ENCODE peak calls at places on chromosome 1, in nine cellular contexts. M, F, N, X, D, S, J, Z and Y are unnamed samples.
A peak's percentile ranks its signal among the peaks of the same experiment; 100 is the strongest.

GRCh38 chr1:116359060-116359830 is 13.8 kb upstream of the ATP1A1 start:
- DNase-seq in J (no peak), M (no peak), Z (no peak), S (no peak), D (no peak), F (no peak), N (no peak), X (peak; percentile 64), Y (no peak)

GRCh38 chr1:154812911-154813816 is 56.9 kb downstream of the KCNN3 start:
- DNase-seq in S (no peak), N (no peak), J (peak; percentile 71), F (no peak), M (peak; percentile 47), D (peak; percentile 65), Z (peak; percentile 24), X (peak; percentile 44), Y (no peak)

GRCh38 chr1:159854693-159855192 is 7.7 kb downstream of the VSIG8 start:
- DNase-seq in J (peak; percentile 88), M (no peak), Z (no peak), D (peak; percentile 91), F (peak; percentile 86), S (peak; percentile 85), X (peak; percentile 92), N (peak; percentile 95), Y (peak; percentile 76)

GRCh38 chr1:154556422-154556821 is 2.0 kb downstream of the UBE2Q1 start:
- DNase-seq in J (no peak), X (peak; percentile 63), M (peak; percentile 66), N (no peak), F (no peak), Z (no peak), S (no peak), D (no peak), Y (no peak)

GRCh38 chr1:172105230-172105629 is 263.9 kb downstream of the DNM3 start:
- DNase-seq in S (no peak), Z (no peak), M (no peak), X (no peak), N (no peak), F (no peak), J (no peak), D (no peak), Y (no peak)

GRCh38 chr1:168607872-168608428 is 31.5 kb downstream of the XCL1 start:
- DNase-seq in X (no peak), N (no peak), M (no peak), J (no peak), S (no peak), Z (no peak), F (no peak), D (no peak), Y (no peak)

GRCh38 chr1:93716974-93717373 is 35.3 kb upstream of the BCAR3 start:
- DNase-seq in J (no peak), F (peak; percentile 43), N (no peak), X (no peak), S (no peak), Z (no peak), D (no peak), M (no peak), Y (no peak)

GRCh38 chr1:19087737-19088594 is 122.1 kb downstream of the UBR4 start:
- DNase-seq in F (no peak), M (no peak), X (no peak), J (no peak), D (no peak), N (no peak), Z (no peak), S (no peak), Y (no peak)

GRCh38 chr1:187638733-187639132 is 810.0 kb downstream of the PLA2G4A start:
- DNase-seq in S (no peak), Z (no peak), X (no peak), M (no peak), J (no peak), N (no peak), F (no peak), D (no peak), Y (no peak)

GRCh38 chr1:18200136-18200717 is 92.6 kb downstream of the IGSF21 start:
- DNase-seq in N (no peak), X (no peak), J (no peak), S (no peak), Z (no peak), F (no peak), D (no peak), M (peak; percentile 35), Y (no peak)

GRCh38 chr1:247857069-247857985 is at the start of gene TRIM58:
- DNase-seq in N (no peak), M (no peak), X (no peak), J (no peak), S (peak; percentile 16), Z (peak; percentile 94), F (no peak), D (no peak), Y (no peak)

GRCh38 chr1:109630881-109631512 is 11.4 kb downstream of the AMPD2 start:
- DNase-seq in X (no peak), S (no peak), N (no peak), J (no peak), Z (no peak), M (no peak), F (no peak), D (no peak), Y (no peak)

GRCh38 chr1:78617615-78618026 is 2.6 kb upstream of the IFI44L start:
- DNase-seq in N (peak; percentile 68), J (peak; percentile 80), D (peak; percentile 53), F (peak; percentile 91), X (peak; percentile 93), S (peak; percentile 74), M (peak; percentile 90), Z (peak; percentile 13), Y (no peak)

GRCh38 chr1:98870959-98871903 is 133.4 kb downstream of the PLPPR5 start:
- DNase-seq in F (no peak), M (no peak), N (no peak), J (no peak), D (no peak), S (no peak), X (no peak), Z (no peak), Y (no peak)

GRCh38 chr1:58858344-58858673 is 74.5 kb upstream of the JUN start:
- DNase-seq in J (no peak), X (peak; percentile 22), M (no peak), F (no peak), S (no peak), Z (no peak), N (no peak), D (no peak), Y (no peak)

GRCh38 chr1:78370356-78370755 is 120.4 kb upstream of the PTGFR start:
- DNase-seq in J (no peak), F (peak; percentile 53), N (no peak), Z (no peak), X (peak; percentile 61), M (no peak), D (no peak), S (no peak), Y (no peak)

GRCh38 chr1:232655746-232656085 is 25.8 kb upstream of the SIPA1L2 start:
- DNase-seq in F (no peak), D (no peak), X (no peak), J (no peak), M (no peak), S (no peak), N (no peak), Z (no peak), Y (no peak)

DNA sequence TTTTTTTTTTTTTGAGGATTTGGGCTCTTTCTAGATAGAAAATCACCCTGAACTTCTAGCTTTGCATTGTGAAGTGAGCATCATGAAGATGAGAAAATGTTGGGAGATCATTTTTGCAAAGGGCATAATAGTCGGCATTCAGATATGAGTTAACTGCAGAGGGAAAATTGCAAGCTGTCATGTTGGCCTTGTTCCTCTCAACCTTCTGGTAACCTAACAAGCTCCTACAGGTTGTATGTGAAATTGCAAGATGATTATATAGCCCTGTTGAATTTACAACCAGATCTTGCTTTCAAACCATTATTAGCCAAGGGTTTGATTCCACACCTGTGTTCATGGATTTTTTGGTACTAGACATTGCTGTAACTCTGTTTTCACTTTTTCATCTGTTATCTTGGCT is 2.2 kb downstream of the ELOA start:
- DNase-seq in D (no peak), F (peak; percentile 58), N (no peak), S (peak; percentile 54), J (no peak), M (peak; percentile 15), Z (peak; percentile 64), X (peak; percentile 56), Y (no peak)
- H3K4me3 ChIP-seq in D (no peak overlapping the region), F (peak overlapping the region; percentile 89), N (no peak overlapping the region), S (peak overlapping the region; percentile 95), J (no peak overlapping the region), M (peak overlapping the region; percentile 96), Z (peak overlapping the region; percentile 96), X (no peak overlapping the region), Y (no peak overlapping the region)

GRCh38 chr1:204806943-204807624 is 63.6 kb upstream of the NFASC start:
- DNase-seq in D (peak; percentile 86), J (peak; percentile 85), M (peak; percentile 96), F (peak; percentile 66), X (peak; percentile 76), S (peak; percentile 72), N (peak; percentile 86), Z (peak; percentile 95), Y (no peak)
- H3K27ac ChIP-seq in D (no peak overlapping the region), J (no peak overlapping the region), M (no peak overlapping the region), F (no peak overlapping the region), X (no peak overlapping the region), S (no peak overlapping the region), N (no peak overlapping the region), Z (no peak overlapping the region), Y (no peak overlapping the region)

DNA sequence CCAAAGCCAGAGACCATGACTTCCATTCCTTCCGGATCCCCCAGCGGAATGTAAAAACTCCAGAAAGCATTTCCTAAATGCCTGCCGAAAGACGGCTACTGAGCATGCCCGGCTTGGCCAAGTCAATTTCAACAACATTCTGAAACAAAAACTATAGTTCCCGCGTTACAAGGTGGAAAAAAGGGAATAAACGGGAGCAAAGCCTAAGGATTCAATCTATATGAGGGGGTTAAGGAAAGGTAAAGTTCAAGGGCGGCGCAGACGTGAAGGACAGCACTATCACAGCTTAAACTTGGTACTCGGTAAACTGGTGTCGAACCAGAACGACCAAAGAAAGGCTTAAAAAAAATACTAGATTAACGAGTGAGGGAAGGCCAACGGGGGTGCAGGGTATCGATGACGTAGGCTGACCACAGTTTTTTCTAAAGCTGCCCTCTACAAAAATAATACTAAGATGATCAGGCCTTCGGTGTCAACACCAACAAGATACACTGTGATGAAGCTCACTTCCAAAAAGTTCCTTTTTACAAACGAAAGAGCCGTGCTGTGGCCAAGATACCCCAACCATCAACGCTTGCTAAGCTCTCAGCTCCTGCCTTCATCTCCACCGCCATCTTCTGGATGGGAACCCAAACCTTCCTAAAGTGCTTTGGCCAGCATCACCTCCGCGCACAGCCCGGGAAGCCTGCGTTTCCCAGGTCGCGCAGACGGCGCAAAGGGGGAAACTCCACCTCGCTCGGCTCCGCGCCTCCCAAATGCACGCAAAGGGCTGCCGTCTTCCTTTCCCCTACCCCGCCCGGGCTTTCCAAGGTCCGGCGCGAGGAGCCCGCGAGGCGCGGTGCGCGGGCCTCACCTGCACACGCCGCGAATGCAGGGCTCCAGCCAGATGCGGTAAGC is 730 bp downstream of the USP48 start:
- DNase-seq in J (peak; percentile 39), X (peak; percentile 70), M (peak; percentile 76), S (no peak), N (no peak), F (peak; percentile 56), Z (peak; percentile 41), D (no peak), Y (no peak)
- TF ChIP-seq CTCF in J (peak; percentile 44), X (peak; percentile 29), M (peak; percentile 15), S (no peak), N (peak; percentile 22), F (peak; percentile 11), Z (peak; percentile 58), D (no peak), Y (peak; percentile 64)

DNA sequence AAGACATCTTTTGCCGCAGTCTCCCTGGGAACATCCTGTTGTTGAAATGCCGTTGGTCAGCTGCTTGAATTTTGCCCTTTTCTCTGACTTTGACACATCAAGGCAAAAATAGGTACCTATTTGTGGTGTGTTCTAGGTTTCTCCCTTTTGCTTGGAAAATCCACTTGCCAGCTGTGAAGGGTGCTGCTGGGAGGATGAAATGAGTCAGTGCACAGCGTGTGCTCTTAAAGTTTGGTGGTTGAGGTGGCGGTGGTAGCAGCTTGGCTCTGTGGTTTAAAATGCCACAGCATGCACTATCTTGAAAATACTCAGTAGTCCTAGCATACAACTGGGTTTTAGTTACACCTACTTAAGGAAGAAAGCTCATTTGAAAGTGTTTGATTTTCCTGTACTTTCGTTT is 183.8 kb downstream of the DHRS3 start:
- DNase-seq in S (no peak), X (peak; percentile 72), D (no peak), J (no peak), Z (peak; percentile 36), F (peak; percentile 71), N (no peak), M (no peak), Y (no peak)
- H3K4me3 ChIP-seq in S (no peak overlapping the region), X (no peak overlapping the region), D (no peak overlapping the region), J (no peak overlapping the region), Z (no peak overlapping the region), F (no peak overlapping the region), N (no peak overlapping the region), M (no peak overlapping the region), Y (no peak overlapping the region)